ENCODE peak calls at places on chromosomes 6 and 20, in seven cellular contexts. One of them, this sample, is unnamed. For H3K4me1 and H3K36me3, the result is how much of the 10 kb centered on the place peaks cover.

GRCh38 chr6:6469074-6469473 is 119.4 kb upstream of the LY86 start:
- DNase-seq in PC-9: no peak
- DNase-seq in adrenal gland: no peak
- DNase-seq in thoracic aorta: no peak
- DNase-seq in stomach: no peak
- DNase-seq in thyroid gland: no peak
- DNase-seq in SJCRH30: no peak
- DNase-seq in this sample: no peak

GRCh38 chr6:152380351-152380767 is 256.8 kb downstream of the SYNE1 start:
- DNase-seq in SJCRH30: peak
- DNase-seq in thyroid gland: no peak
- DNase-seq in thoracic aorta: no peak
- DNase-seq in stomach: no peak
- DNase-seq in PC-9: no peak
- DNase-seq in adrenal gland: peak
- DNase-seq in this sample: no peak

GRCh38 chr6:163309491-163310026 is 105.0 kb upstream of the QKI start:
- DNase-seq in thoracic aorta: no peak
- DNase-seq in stomach: no peak
- DNase-seq in PC-9: peak
- DNase-seq in thyroid gland: no peak
- DNase-seq in adrenal gland: no peak
- DNase-seq in SJCRH30: no peak
- DNase-seq in this sample: peak

GRCh38 chr6:131135244-131136020 is at the start of gene AKAP7:
- DNase-seq in stomach: peak
- DNase-seq in thyroid gland: peak
- DNase-seq in SJCRH30: peak
- DNase-seq in PC-9: peak
- DNase-seq in adrenal gland: peak
- DNase-seq in thoracic aorta: peak
- DNase-seq in this sample: peak

GRCh38 chr6:134436281-134436815 is 118.4 kb upstream of the SGK1 start:
- DNase-seq in stomach: no peak
- DNase-seq in PC-9: peak
- DNase-seq in thyroid gland: peak
- DNase-seq in SJCRH30: peak
- DNase-seq in thoracic aorta: peak
- DNase-seq in adrenal gland: peak
- DNase-seq in this sample: peak

GRCh38 chr6:122400467-122401089 is 1.1 kb downstream of the HSF2 start:
- DNase-seq in thyroid gland: no peak
- DNase-seq in PC-9: no peak
- DNase-seq in adrenal gland: no peak
- DNase-seq in stomach: no peak
- DNase-seq in SJCRH30: no peak
- DNase-seq in thoracic aorta: no peak
- DNase-seq in this sample: no peak

GRCh38 chr6:143370972-143371371 is 79.5 kb downstream of the ADAT2 start:
- DNase-seq in adrenal gland: no peak
- DNase-seq in thyroid gland: no peak
- DNase-seq in SJCRH30: no peak
- DNase-seq in stomach: no peak
- DNase-seq in PC-9: no peak
- DNase-seq in thoracic aorta: no peak
- DNase-seq in this sample: no peak

GRCh38 chr6:18022398-18023231 is 35.2 kb upstream of the KIF13A start:
- DNase-seq in SJCRH30: no peak
- DNase-seq in thyroid gland: no peak
- DNase-seq in thoracic aorta: no peak
- DNase-seq in stomach: no peak
- DNase-seq in PC-9: peak
- DNase-seq in adrenal gland: peak
- DNase-seq in this sample: peak

GRCh38 chr6:143174516-143174915 is 113.8 kb downstream of the AIG1 start:
- DNase-seq in thyroid gland: no peak
- DNase-seq in stomach: no peak
- DNase-seq in PC-9: no peak
- DNase-seq in SJCRH30: no peak
- DNase-seq in thoracic aorta: no peak
- DNase-seq in adrenal gland: no peak
- DNase-seq in this sample: no peak

GRCh38 chr20:22383156-22383555 is 201.2 kb downstream of the FOXA2 start:
- DNase-seq in thyroid gland: no peak
- DNase-seq in SJCRH30: peak
- DNase-seq in stomach: no peak
- DNase-seq in PC-9: no peak
- DNase-seq in thoracic aorta: no peak
- DNase-seq in adrenal gland: no peak
- DNase-seq in this sample: peak

GRCh38 chr20:49608752-49609670 is 41.1 kb upstream of the PTGIS start:
- DNase-seq in adrenal gland: peak
- DNase-seq in SJCRH30: peak
- DNase-seq in PC-9: peak
- DNase-seq in stomach: peak
- DNase-seq in thyroid gland: peak
- DNase-seq in thoracic aorta: no peak
- DNase-seq in this sample: peak

GRCh38 chr6:130781557-130781956 is 45.6 kb upstream of the SMLR1 start:
- DNase-seq in stomach: no peak
- DNase-seq in adrenal gland: no peak
- DNase-seq in PC-9: no peak
- DNase-seq in thoracic aorta: no peak
- DNase-seq in SJCRH30: no peak
- DNase-seq in thyroid gland: no peak
- DNase-seq in this sample: no peak

GRCh38 chr20:17364681-17365080 is 137.8 kb downstream of the PCSK2 start:
- DNase-seq in stomach: no peak
- DNase-seq in adrenal gland: no peak
- DNase-seq in thoracic aorta: no peak
- DNase-seq in PC-9: no peak
- DNase-seq in SJCRH30: no peak
- DNase-seq in thyroid gland: no peak
- DNase-seq in this sample: no peak

GRCh38 chr20:58708246-58708931 is 15.8 kb downstream of the NPEPL1 start:
- DNase-seq in adrenal gland: peak
- DNase-seq in thoracic aorta: no peak
- DNase-seq in PC-9: no peak
- DNase-seq in stomach: peak
- DNase-seq in thyroid gland: no peak
- DNase-seq in SJCRH30: peak
- DNase-seq in this sample: peak

GRCh38 chr6:44223471-44224153 is at the start of gene SLC29A1:
- DNase-seq in thyroid gland: peak
- DNase-seq in thoracic aorta: no peak
- DNase-seq in adrenal gland: peak
- DNase-seq in SJCRH30: peak
- DNase-seq in PC-9: peak
- DNase-seq in stomach: peak
- DNase-seq in this sample: no peak

GRCh38 chr20:9507544-9508239 is 6.7 kb upstream of the LAMP5 start:
- DNase-seq in SJCRH30: no peak
- DNase-seq in adrenal gland: no peak
- DNase-seq in PC-9: no peak
- DNase-seq in stomach: no peak
- DNase-seq in thyroid gland: no peak
- DNase-seq in thoracic aorta: no peak
- DNase-seq in this sample: no peak

GRCh38 chr6:21262504-21262903 is 331.0 kb upstream of the SOX4 start:
- DNase-seq in thyroid gland: no peak
- DNase-seq in stomach: no peak
- DNase-seq in adrenal gland: no peak
- DNase-seq in SJCRH30: no peak
- DNase-seq in PC-9: no peak
- DNase-seq in thoracic aorta: no peak
- DNase-seq in this sample: no peak

GRCh38 chr6:67880939-67881705 is 754.0 kb upstream of the ADGRB3 start:
- DNase-seq in SJCRH30: no peak
- DNase-seq in PC-9: no peak
- DNase-seq in stomach: no peak
- DNase-seq in adrenal gland: no peak
- DNase-seq in thoracic aorta: no peak
- DNase-seq in thyroid gland: no peak
- DNase-seq in this sample: peak

GRCh38 chr6:71967436-71967835 is 81.1 kb downstream of the RIMS1 start:
- DNase-seq in thoracic aorta: no peak
- DNase-seq in thyroid gland: no peak
- DNase-seq in stomach: no peak
- DNase-seq in PC-9: no peak
- DNase-seq in SJCRH30: no peak
- DNase-seq in adrenal gland: no peak
- DNase-seq in this sample: no peak

GRCh38 chr20:58677205-58677604 is 15.4 kb upstream of the NPEPL1 start:
- DNase-seq in stomach: no peak
- DNase-seq in PC-9: no peak
- DNase-seq in thoracic aorta: no peak
- DNase-seq in SJCRH30: no peak
- DNase-seq in adrenal gland: no peak
- DNase-seq in thyroid gland: no peak
- DNase-seq in this sample: no peak

GRCh38 chr6:43325876-43326275 is 17.2 kb upstream of the CRIP3 start:
- DNase-seq in adrenal gland: no peak
- DNase-seq in SJCRH30: no peak
- DNase-seq in thyroid gland: no peak
- DNase-seq in PC-9: no peak
- DNase-seq in thoracic aorta: no peak
- DNase-seq in stomach: no peak
- DNase-seq in this sample: no peak

DNA sequence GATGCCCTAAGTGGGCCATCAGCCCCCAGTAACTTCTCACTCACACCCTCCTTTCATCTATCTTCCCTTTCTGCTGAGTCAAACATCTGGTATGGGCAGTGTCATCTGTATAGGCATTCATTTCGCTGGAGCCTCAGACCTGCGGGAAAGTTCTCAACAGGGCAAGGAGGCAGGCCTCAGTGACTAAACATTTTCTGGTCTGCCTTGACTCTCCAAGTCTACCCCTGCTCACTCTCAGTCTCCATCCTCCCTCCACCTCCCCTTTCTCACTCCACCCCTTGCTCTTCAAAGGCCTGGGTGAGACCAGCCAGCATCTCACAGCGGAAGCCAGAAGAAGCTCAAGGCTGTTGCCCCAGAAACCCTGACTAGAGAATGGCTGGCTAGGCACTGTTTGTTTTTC is 105.0 kb upstream of the BEND6 start:
- DNase-seq in PC-9: no peak
- DNase-seq in SJCRH30: no peak
- DNase-seq in adrenal gland: peak
- DNase-seq in stomach: no peak
- DNase-seq in thyroid gland: no peak
- DNase-seq in thoracic aorta: no peak
- DNase-seq in this sample: peak
- H3K27ac ChIP-seq in PC-9: peak
- H3K27ac ChIP-seq in SJCRH30: no peak
- H3K27ac ChIP-seq in adrenal gland: peak
- H3K27ac ChIP-seq in stomach: peak
- H3K27ac ChIP-seq in thyroid gland: no peak
- H3K27ac ChIP-seq in thoracic aorta: peak
- H3K27ac ChIP-seq in this sample: peak

DNA sequence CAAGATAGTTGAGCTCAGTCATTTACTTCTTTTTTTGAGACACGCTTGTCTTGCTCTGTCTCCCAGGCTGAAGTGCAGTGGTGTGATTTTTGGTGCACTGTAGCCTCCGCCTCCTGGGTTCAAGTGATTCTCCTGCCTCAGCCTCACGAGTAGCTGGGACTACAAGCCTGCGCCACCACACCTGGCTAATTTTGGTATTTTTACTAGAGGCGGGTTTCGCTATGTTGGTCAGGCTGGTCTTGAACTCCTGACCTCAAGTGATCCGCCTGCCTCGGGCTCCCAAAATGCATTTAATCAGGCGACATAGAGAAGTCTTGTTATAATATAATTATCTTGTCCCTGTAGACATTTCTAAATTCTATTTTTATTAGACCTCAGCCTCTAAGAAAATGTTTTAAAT is 6.1 kb downstream of the AMD1 start:
- DNase-seq in PC-9: no peak
- DNase-seq in SJCRH30: no peak
- DNase-seq in thoracic aorta: no peak
- DNase-seq in stomach: no peak
- DNase-seq in adrenal gland: no peak
- DNase-seq in thyroid gland: no peak
- DNase-seq in this sample: no peak
- H3K4me1 ChIP-seq in PC-9: under half
- H3K4me1 ChIP-seq in SJCRH30: under half
- H3K4me1 ChIP-seq in thoracic aorta: half or more
- H3K4me1 ChIP-seq in stomach: half or more
- H3K4me1 ChIP-seq in adrenal gland: under half
- H3K4me1 ChIP-seq in thyroid gland: half or more
- H3K4me1 ChIP-seq in this sample: under half

GRCh38 chr20:5118220-5119142 is 1.3 kb downstream of the PCNA start:
- DNase-seq in stomach: no peak
- DNase-seq in adrenal gland: no peak
- DNase-seq in PC-9: no peak
- DNase-seq in thyroid gland: no peak
- DNase-seq in thoracic aorta: no peak
- DNase-seq in SJCRH30: no peak
- DNase-seq in this sample: no peak

GRCh38 chr20:5119143-5119434 is 669 bp downstream of the PCNA start:
- DNase-seq in stomach: no peak
- DNase-seq in SJCRH30: no peak
- DNase-seq in PC-9: no peak
- DNase-seq in thoracic aorta: no peak
- DNase-seq in adrenal gland: no peak
- DNase-seq in thyroid gland: no peak
- DNase-seq in this sample: no peak

GRCh38 chr20:5113615-5113986 is 6.2 kb downstream of the PCNA start:
- DNase-seq in PC-9: no peak
- DNase-seq in stomach: no peak
- DNase-seq in thoracic aorta: no peak
- DNase-seq in SJCRH30: no peak
- DNase-seq in thyroid gland: no peak
- DNase-seq in adrenal gland: no peak
- DNase-seq in this sample: no peak

GRCh38 chr20:5116875-5117274 is 2.9 kb downstream of the PCNA start:
- DNase-seq in stomach: no peak
- DNase-seq in PC-9: no peak
- DNase-seq in thoracic aorta: no peak
- DNase-seq in thyroid gland: no peak
- DNase-seq in adrenal gland: no peak
- DNase-seq in SJCRH30: no peak
- DNase-seq in this sample: no peak

DNA sequence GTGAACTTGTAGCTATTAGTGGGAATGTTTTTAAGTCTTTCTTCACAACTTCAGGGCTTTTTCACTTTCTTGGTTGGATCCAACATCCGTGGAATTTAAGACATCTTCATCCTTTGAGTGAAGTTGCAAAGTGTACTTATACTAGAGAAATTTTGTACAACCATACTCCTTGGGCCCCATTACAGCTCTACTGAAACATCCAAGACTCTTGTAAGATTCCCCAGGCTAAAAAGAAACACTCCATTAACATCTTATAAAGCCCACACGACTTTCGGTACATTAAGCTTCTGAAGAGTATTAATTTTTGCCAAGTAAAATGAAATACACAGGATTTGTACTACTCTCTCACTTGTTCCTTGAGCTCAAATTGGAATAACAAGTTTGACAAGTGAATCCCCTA is 5.4 kb downstream of the PCNA start:
- DNase-seq in adrenal gland: no peak
- DNase-seq in SJCRH30: no peak
- DNase-seq in thoracic aorta: no peak
- DNase-seq in PC-9: no peak
- DNase-seq in stomach: no peak
- DNase-seq in thyroid gland: no peak
- DNase-seq in this sample: no peak
- H3K36me3 ChIP-seq in adrenal gland: under half
- H3K36me3 ChIP-seq in SJCRH30: half or more
- H3K36me3 ChIP-seq in thoracic aorta: under half
- H3K36me3 ChIP-seq in PC-9: under half
- H3K36me3 ChIP-seq in stomach: under half
- H3K36me3 ChIP-seq in thyroid gland: under half
- H3K36me3 ChIP-seq in this sample: half or more

GRCh38 chr6:138833819-138834539 is 38.1 kb downstream of the ECT2L start:
- DNase-seq in thoracic aorta: no peak
- DNase-seq in SJCRH30: no peak
- DNase-seq in stomach: peak
- DNase-seq in adrenal gland: no peak
- DNase-seq in thyroid gland: peak
- DNase-seq in PC-9: no peak
- DNase-seq in this sample: no peak
- H3K27ac ChIP-seq in thoracic aorta: no peak
- H3K27ac ChIP-seq in SJCRH30: no peak
- H3K27ac ChIP-seq in stomach: no peak
- H3K27ac ChIP-seq in adrenal gland: no peak
- H3K27ac ChIP-seq in thyroid gland: peak
- H3K27ac ChIP-seq in PC-9: no peak
- H3K27ac ChIP-seq in this sample: no peak

This sample was measured in SJSA1.